ENCODE peak calls at places on chromosome 1, in four cellular contexts. X is HepG2, W is WTC11, R is K562. F is an unnamed sample.

GRCh38 chr1:29519108-29519507 is 282.8 kb downstream of the PTPRU start:
- DNase-seq in W (peak; percentile 2), R (no peak), X (no peak), F (no peak)

GRCh38 chr1:5944069-5944847 is 48.0 kb downstream of the NPHP4 start:
- DNase-seq in R (no peak), W (no peak), X (no peak), F (no peak)

GRCh38 chr1:19412654-19413053 is 72.7 kb downstream of the CAPZB start:
- DNase-seq in W (no peak), R (no peak), X (no peak), F (no peak)

GRCh38 chr1:155080250-155081228 is 1.9 kb downstream of the EFNA3 start:
- DNase-seq in W (peak; percentile 92), X (no peak), R (peak; percentile 66), F (peak; percentile 66)

GRCh38 chr1:57474097-57474750 is 50.4 kb upstream of the DAB1 start:
- DNase-seq in R (no peak), X (no peak), W (no peak), F (no peak)

GRCh38 chr1:17913326-17914115 is 158.4 kb downstream of the ACTL8 start:
- DNase-seq in R (no peak), X (no peak), W (no peak), F (no peak)

GRCh38 chr1:53369761-53370160 is 41.9 kb upstream of the LRP8 start:
- DNase-seq in X (no peak), W (no peak), R (no peak), F (no peak)

GRCh38 chr1:21574464-21575151 is 65.4 kb downstream of the ALPL start:
- DNase-seq in X (peak; percentile 20), R (peak; percentile 59), W (peak; percentile 57), F (no peak)

GRCh38 chr1:111151838-111152237 is 11.8 kb downstream of the CEPT1 start:
- DNase-seq in R (no peak), W (no peak), X (no peak), F (no peak)

GRCh38 chr1:15088146-15089025 is 65.2 kb upstream of the TMEM51 start:
- DNase-seq in W (no peak), X (no peak), R (no peak), F (no peak)

GRCh38 chr1:185104083-185104482 is 52.7 kb downstream of the TRMT1L start:
- DNase-seq in R (no peak), X (no peak), W (no peak), F (no peak)

GRCh38 chr1:154840557-154841176 is 29.4 kb downstream of the KCNN3 start:
- DNase-seq in X (no peak), R (peak; percentile 19), W (no peak), F (no peak)

GRCh38 chr1:152186556-152187285 is 27.7 kb upstream of the RPTN start:
- DNase-seq in X (no peak), W (no peak), R (no peak), F (no peak)

GRCh38 chr1:17588048-17588781 is 48.7 kb downstream of the ARHGEF10L start:
- DNase-seq in W (peak; percentile 56), R (no peak), X (peak; percentile 96), F (no peak)

GRCh38 chr1:221841291-221841982 is 99.5 kb upstream of the DUSP10 start:
- DNase-seq in W (no peak), X (no peak), R (no peak), F (no peak)

GRCh38 chr1:32876341-32877210 is 5.9 kb upstream of the FNDC5 start:
- DNase-seq in R (peak; percentile 88), W (peak; percentile 81), X (peak; percentile 24), F (peak; percentile 91)

GRCh38 chr1:187648091-187648490 is 819.3 kb downstream of the PLA2G4A start:
- DNase-seq in W (no peak), R (no peak), X (no peak), F (no peak)

GRCh38 chr1:8094481-8095241 is 68.6 kb upstream of the ERRFI1 start:
- DNase-seq in W (no peak), R (no peak), X (peak; percentile 79), F (no peak)

GRCh38 chr1:214280386-214281029 is 451 bp upstream of the SMYD2 start:
- DNase-seq in R (no peak), W (peak; percentile 31), X (peak; percentile 55), F (peak; percentile 45)

GRCh38 chr1:71351438-71351837 is 270.6 kb upstream of the ZRANB2 start:
- DNase-seq in R (no peak), W (no peak), X (no peak), F (no peak)
- TF ChIP-seq ELF4 in R (no peak), W (no peak), X (no peak), F (no peak)

GRCh38 chr1:173444757-173445156 is 32.4 kb upstream of the PRDX6 start:
- DNase-seq in X (no peak), R (no peak), W (no peak), F (no peak)

GRCh38 chr1:173448945-173449344 is 28.2 kb upstream of the PRDX6 start:
- DNase-seq in W (peak; percentile 16), X (no peak), R (no peak), F (no peak)

GRCh38 chr1:173445656-173446055 is 31.5 kb upstream of the PRDX6 start:
- DNase-seq in W (no peak), X (no peak), R (no peak), F (no peak)

GRCh38 chr1:173445164-173445563 is 32.0 kb upstream of the PRDX6 start:
- DNase-seq in R (no peak), X (no peak), W (no peak), F (no peak)

GRCh38 chr1:173447224-173447623 is 29.9 kb upstream of the PRDX6 start:
- DNase-seq in X (no peak), W (no peak), R (no peak), F (no peak)
- TF ChIP-seq ELF4 in X (no peak), W (no peak), R (no peak), F (no peak)

GRCh38 chr1:77970192-77970591 is 8.7 kb downstream of the FUBP1 start:
- DNase-seq in R (no peak), W (no peak), X (no peak), F (no peak)
- TF ChIP-seq ELF4 in R (no peak), W (no peak), X (no peak), F (no peak)

DNA sequence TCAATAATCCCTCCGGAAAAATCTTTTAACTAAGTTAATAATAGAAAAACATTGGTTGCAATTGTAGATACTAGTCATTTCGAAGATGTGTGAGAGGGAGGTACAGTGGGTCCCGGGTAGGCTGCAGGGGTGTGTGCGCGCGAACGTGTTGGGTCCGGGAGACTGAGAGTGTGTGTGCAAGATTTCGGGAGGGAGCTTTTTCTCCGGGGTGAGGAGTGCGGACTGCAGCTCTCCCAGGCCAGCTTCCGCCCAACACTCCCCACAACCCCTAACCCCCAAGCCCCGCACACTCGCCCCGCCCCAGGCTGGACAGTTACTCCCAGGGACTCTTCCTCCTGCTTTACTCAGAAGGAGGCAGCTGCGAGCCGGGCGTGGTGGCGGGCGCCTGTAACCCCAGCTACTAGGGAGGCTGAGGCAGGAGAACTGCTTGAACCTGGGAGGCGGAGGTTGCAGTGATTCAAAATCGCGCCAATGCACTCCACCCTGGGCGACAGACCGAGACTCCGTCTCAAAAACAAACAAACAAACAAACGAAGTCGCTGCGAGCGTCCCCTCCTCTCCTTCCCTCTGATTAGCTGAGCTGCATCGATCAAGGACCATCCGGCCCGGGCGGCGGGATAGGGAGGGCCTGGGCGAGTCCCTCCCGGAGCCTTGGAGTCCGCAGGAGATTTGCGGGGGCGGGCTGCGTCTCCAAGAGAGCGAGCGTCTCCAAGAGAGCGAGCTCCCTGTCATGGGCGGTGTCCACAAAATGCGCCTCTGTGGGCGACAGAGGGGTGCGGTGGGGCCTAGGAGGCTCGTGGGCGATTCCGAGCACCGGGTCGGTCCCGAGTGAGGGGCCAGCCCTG is 28.3 kb upstream of the PPM1J start:
- DNase-seq in R (no peak), X (no peak), W (peak; percentile 59), F (no peak)
- TF ChIP-seq ELF4 in R (no peak), X (no peak), W (no peak), F (no peak)

DNA sequence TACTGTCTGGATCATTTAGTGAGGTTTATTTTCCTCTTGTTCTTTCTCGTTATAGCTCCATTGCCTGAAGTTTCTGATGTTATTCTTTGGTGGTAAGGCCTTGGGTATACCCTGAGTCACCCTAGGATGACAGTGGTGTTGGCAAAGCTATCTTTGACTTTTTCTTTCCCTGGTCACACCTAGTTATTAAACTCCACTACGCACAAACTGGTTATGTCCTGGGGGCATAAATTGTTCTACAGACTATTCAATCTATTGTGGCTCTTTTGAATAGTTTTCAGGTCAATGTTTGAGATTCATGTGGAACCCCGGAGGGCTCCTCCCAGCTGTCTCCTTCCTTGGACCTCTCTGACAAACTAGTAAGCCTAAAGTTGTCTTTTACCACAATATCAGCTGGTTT is 157.7 kb downstream of the SLC35F3 start:
- DNase-seq in R (no peak), X (no peak), W (no peak), F (no peak)
- TF ChIP-seq ELF4 in R (no peak), X (no peak), W (no peak), F (no peak)

F was measured in HEK293T.